ENCODE peak calls at places on chromosomes 4 and X, in five cellular contexts. A is adrenal gland, M is GM23338, X is upper lobe of right lung, Y is heart right ventricle. P is an unnamed sample. For H3K4me1, the result is how much of the 10 kb centered on the place peaks cover.

GRCh38 chr4:134944115-134944514 is 742.5 kb upstream of the PABPC4L start:
- DNase-seq in A (no peak), M (no peak), Y (no peak), X (no peak), P (no peak)

GRCh38 chr4:108171541-108172230 is 3.0 kb upstream of the LEF1 start:
- DNase-seq in M (peak), Y (no peak), X (no peak), A (no peak), P (no peak)

GRCh38 chrX:150240643-150240970 is 122.5 kb upstream of the MAMLD1 start:
- DNase-seq in X (no peak), A (no peak), M (no peak), Y (no peak), P (peak)

GRCh38 chrX:115047181-115047580 is 29.8 kb upstream of the IL13RA2 start:
- DNase-seq in M (no peak), A (no peak), Y (no peak), X (no peak), P (no peak)

GRCh38 chr4:53649357-53649756 is 58.1 kb upstream of the LNX1 start:
- DNase-seq in X (no peak), M (no peak), Y (no peak), A (no peak), P (no peak)

GRCh38 chr4:8585721-8586161 is 5.5 kb downstream of the GPR78 start:
- DNase-seq in M (no peak), Y (no peak), X (peak), A (no peak), P (no peak)

GRCh38 chr4:152529880-152530279 is 6.0 kb downstream of the FBXW7 start:
- DNase-seq in A (no peak), M (no peak), X (no peak), Y (no peak), P (no peak)

GRCh38 chrX:150989420-150989819 is 6.3 kb downstream of the HMGB3 start:
- DNase-seq in A (no peak), Y (no peak), M (no peak), X (no peak), P (no peak)

GRCh38 chrX:48956728-48957414 is 536 bp downstream of the OTUD5 start:
- DNase-seq in A (peak), M (no peak), X (peak), Y (peak), P (peak)

GRCh38 chr4:41538017-41538733 is at the start of gene LIMCH1:
- DNase-seq in A (peak), M (peak), Y (peak), X (peak), P (peak)

GRCh38 chrX:110055616-110056015 is 52.7 kb downstream of the TMEM164 start:
- DNase-seq in M (no peak), Y (no peak), A (no peak), X (no peak), P (no peak)

DNA sequence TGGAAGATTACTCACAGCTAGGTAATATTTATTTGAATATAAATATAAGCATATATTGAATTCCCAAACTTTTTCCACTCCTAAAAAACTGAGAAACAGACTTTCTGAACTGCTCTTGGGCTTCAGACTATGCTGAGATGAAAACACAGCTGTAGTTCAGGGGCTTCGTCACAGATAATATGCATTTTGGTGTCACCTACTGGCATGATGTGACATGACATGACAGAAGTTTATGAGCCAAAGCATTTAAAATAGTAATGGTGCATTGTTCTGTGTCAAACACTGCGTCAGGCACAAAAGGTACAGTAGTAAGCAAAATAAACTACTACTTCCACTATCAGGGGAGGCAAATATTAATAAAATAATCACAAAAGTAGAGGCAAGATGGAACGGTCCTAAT is 171.3 kb downstream of the BTC start:
- DNase-seq in X (no peak), M (peak), Y (no peak), A (no peak), P (no peak)
- H3K4me1 ChIP-seq in X (under half), M (under half), Y (under half), A (under half), P (under half)

DNA sequence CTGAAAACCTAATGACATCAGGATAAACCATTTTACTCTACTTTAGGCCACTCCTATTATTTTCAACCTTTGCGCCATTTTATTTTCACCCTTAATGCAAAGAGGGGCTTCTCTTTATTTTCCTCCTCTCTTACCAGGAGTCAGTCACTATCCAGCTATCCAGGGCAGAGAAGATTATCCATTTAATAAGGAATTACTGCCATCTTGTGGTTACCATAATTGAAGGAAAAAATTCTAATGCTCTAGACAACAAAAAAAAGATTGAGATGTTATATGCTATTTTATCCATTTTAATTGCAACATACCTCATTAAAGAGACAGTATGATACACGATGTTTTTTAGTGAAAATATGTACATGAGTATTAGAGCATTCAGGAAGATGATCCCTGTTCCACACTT is 514.5 kb upstream of the FAM241A start:
- DNase-seq in A (no peak), M (peak), Y (no peak), X (no peak), P (no peak)
- TF ChIP-seq CTCF in A (no peak), M (peak), Y (peak), X (peak), P (no peak)

GRCh38 chr4:74627093-74627492 is 167.2 kb downstream of the BTC start:
- DNase-seq in Y (no peak), X (no peak), A (no peak), M (no peak), P (no peak)

GRCh38 chr4:74631338-74631737 is 163.0 kb downstream of the BTC start:
- DNase-seq in M (no peak), X (no peak), A (no peak), Y (no peak), P (no peak)

GRCh38 chr4:74630551-74630950 is 163.8 kb downstream of the BTC start:
- DNase-seq in X (no peak), Y (no peak), A (no peak), M (no peak), P (no peak)

GRCh38 chr4:74627516-74627915 is 166.8 kb downstream of the BTC start:
- DNase-seq in X (no peak), A (no peak), M (no peak), Y (no peak), P (no peak)

DNA sequence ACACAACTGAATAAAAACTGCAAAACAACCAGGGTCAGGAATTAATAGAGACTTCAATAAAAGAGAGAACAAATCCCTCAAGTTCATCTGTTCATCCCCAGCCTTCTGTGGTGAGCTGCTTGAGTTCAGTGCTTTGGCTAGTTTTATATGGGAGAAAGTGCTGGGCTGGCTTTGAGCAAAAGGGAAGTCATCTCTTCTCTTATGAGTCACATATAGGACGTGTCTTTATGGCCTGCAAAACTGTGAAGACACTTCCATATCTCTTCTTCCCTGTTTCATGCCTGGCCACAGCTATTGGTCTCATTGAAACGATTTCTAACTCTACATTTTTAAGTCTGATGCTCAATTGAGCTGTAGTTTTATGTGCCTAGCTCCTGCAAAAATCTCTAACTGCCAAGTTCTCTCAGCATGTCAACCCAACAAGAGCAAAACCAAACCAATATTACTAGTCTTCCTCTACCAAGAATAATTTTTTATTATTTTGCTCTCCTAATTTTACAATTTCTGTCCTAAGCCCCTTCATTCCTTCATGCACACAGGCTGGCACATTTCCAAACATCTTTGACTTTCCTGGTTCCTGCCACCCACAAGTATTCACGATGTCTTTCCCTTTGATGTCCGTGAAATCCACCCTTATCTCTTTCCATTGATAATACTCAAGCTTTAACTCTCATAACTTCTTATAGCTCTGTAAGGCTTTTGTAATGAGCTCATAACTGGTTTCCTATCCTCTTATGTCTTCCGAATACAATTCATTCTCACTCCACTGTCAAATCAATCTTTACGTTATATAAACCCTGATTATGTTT is 165.3 kb downstream of the BTC start:
- DNase-seq in X (no peak), M (no peak), A (no peak), Y (no peak), P (no peak)
- H3K4me1 ChIP-seq in X (under half), M (under half), A (under half), Y (under half), P (under half)

GRCh38 chrX:153687121-153688039 is at the start of gene SLC6A8:
- DNase-seq in Y (peak), X (peak), M (peak), A (peak), P (no peak)

GRCh38 chrX:153681175-153681574 is 6.6 kb upstream of the SLC6A8 start:
- DNase-seq in Y (no peak), M (no peak), A (no peak), X (no peak), P (peak)

GRCh38 chrX:153685179-153685536 is 2.6 kb upstream of the SLC6A8 start:
- DNase-seq in Y (no peak), X (no peak), A (no peak), M (no peak), P (no peak)

GRCh38 chrX:153685751-153686676 is 1.7 kb upstream of the SLC6A8 start:
- DNase-seq in A (no peak), X (peak), Y (no peak), M (no peak), P (no peak)

GRCh38 chrX:153684447-153685178 is 3.1 kb upstream of the SLC6A8 start:
- DNase-seq in A (peak), M (peak), X (peak), Y (no peak), P (no peak)
- TF ChIP-seq CTCF in A (no peak), M (no peak), X (no peak), Y (no peak), P (no peak)

DNA sequence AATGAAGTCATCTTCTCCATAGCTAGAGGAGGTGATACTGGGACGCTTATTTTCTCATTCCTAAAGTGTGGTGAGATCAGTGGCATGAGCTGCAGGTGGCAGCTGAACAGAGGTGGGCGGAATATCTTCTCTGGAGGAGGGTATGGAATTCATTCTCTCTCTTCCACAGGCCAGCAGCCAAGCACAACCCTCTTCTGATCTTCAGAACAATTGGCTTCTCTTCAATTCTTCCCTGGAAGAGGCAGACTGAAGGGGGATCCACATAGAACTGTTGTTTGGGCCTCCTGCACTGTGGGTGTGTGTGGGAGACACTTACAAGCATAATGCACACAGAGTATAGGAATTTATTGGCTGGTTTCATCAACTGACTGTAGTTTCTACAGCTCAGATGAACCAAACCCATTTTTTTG is 180.4 kb upstream of the RASGEF1B start:
- DNase-seq in X (no peak), A (no peak), M (no peak), Y (no peak), P (no peak)
- H3K4me1 ChIP-seq in X (under half), A (under half), M (under half), Y (under half), P (under half)

GRCh38 chr4:78310056-78310731 is 241.4 kb upstream of the ANXA3 start:
- DNase-seq in A (no peak), M (no peak), Y (no peak), X (no peak), P (no peak)

GRCh38 chr4:78312989-78313753 is 238.4 kb upstream of the ANXA3 start:
- DNase-seq in A (no peak), M (no peak), Y (no peak), X (no peak), P (no peak)

GRCh38 chr4:78309352-78309751 is 242.2 kb upstream of the ANXA3 start:
- DNase-seq in A (no peak), M (no peak), Y (no peak), X (no peak), P (no peak)

GRCh38 chr4:78310732-78311100 is 240.9 kb upstream of the ANXA3 start:
- DNase-seq in Y (no peak), A (no peak), X (no peak), M (no peak), P (no peak)

DNA sequence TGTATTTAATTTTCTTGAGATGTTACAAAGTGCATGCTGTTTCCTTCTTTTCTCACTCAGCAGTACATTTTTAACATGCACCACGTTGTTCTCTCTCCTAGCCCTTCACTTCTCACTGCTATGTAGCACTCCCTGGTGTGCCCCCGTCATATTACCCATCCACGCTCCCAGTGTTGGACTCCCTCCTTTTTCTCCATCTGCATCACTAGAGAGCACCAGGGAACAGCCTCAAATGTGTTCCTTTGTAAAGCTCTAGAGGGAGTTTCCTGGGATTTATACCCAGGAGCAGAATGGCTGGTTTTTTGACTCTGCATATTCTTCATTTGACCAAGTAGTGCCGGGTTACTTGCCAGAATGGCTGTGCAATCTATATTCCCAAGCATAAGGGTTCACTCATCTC is 240.3 kb upstream of the ANXA3 start:
- DNase-seq in A (no peak), X (no peak), Y (no peak), M (peak), P (no peak)
- TF ChIP-seq CTCF in A (no peak), X (no peak), Y (no peak), M (peak), P (no peak)

GRCh38 chr4:82241534-82241933 is 132.3 kb downstream of the HNRNPD start:
- DNase-seq in X (no peak), A (no peak), Y (no peak), M (no peak), P (no peak)

GRCh38 chr4:82247629-82248028 is 126.2 kb downstream of the HNRNPD start:
- DNase-seq in M (peak), X (no peak), Y (no peak), A (no peak), P (no peak)

GRCh38 chr4:82248903-82249632 is 124.7 kb downstream of the HNRNPD start:
- DNase-seq in A (no peak), X (no peak), Y (no peak), M (no peak), P (no peak)

DNA sequence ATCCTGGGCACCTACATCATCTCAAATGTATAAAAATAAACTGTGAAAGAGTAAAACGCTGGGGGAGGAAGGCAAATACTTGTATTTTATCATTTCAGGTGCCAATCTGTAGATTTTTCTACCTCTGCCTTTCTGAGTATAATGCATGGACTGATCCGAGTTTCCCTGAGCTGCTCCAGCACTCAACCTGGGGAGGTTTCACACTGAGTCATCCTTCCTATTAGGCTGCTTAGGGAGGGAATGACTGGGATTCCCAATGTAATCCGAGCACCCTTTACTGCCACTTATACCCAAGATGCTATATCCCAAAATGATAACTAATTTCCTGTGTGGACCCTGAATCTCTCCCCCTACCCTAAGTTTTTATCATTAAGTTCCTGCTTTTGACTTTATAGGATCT is 126.6 kb downstream of the HNRNPD start:
- DNase-seq in M (peak), X (no peak), Y (no peak), A (no peak), P (no peak)
- H3K4me1 ChIP-seq in M (under half), X (under half), Y (under half), A (under half), P (under half)

DNA sequence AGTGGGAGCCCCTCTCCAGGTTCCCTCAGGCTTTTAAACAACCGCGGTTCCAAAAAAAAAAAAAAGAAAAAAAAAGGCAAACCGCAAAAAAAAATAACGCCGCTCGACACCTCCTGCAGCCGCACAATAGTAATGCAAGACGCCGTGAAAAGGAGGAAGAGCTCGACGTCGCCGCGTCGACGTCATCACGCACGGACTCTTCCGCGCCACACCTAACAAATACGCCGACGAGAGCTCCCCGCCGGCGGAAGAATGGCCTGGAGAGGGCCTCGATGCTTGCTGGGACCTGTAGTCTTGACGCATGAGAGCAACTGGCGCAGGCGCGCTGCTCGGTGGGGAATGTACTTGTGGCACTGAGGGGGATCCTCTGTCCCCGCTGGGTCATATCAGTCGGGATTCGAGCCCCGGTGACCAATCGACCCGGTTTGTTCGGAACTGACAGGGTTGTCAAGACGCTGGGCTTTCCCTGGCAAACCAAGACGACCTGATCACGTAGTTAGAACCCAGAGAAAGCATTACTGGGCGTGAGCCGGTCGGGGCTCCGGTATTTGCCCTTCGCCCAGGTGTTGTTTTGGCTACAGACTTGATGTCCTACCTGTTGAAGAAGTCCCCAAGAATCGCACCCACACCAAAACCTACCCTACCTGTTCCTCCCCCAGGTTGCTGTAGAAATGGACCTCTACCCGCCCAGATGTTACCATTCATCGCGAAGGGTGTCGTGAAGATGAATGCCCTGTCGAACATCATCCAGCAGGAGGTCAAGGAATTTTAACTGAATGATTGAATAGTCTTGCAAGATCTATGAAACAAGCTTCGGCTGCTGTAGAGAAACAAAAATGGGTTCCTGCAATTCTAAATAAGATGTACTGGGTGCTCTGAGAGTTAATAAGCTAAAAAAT is at the start of gene CBR4:
- DNase-seq in A (peak), Y (peak), M (peak), X (peak), P (peak)
- TF ChIP-seq CTCF in A (no peak), Y (peak), M (peak), X (peak), P (peak)

GRCh38 chr4:155638195-155638960 is 28.3 kb upstream of the GUCY1A1 start:
- DNase-seq in A (no peak), Y (no peak), X (no peak), M (no peak), P (no peak)
- H3K4me1 ChIP-seq in A (under half), Y (under half), X (under half), M (under half), P (under half)